ENCODE peak calls at places on chromosomes 6 and 20, in seven cellular contexts. Z is transverse colon, U is heart left ventricle, A is A549, G is cardiac muscle cell, W is Peyer's patch, E is retinal pigment epithelial cell. L is an unnamed sample.

GRCh38 chr6:111805511-111806181 is 67.6 kb downstream of the FYN start:
- DNase-seq in W (no peak), A (no peak), U (no peak), Z (no peak), E (peak; percentile 85), G (peak; percentile 63), L (no peak)

GRCh38 chr6:19322691-19323470 is 514.3 kb upstream of the ID4 start:
- DNase-seq in Z (no peak), E (peak; percentile 31), U (no peak), W (no peak), A (no peak), G (peak; percentile 57), L (no peak)

GRCh38 chr6:52375780-52376556 is 14.0 kb downstream of the PAQR8 start:
- DNase-seq in Z (no peak), E (no peak), A (no peak), U (no peak), W (no peak), G (no peak), L (no peak)

GRCh38 chr6:170137176-170137891 is 153.5 kb downstream of the DLL1 start:
- DNase-seq in E (no peak), A (no peak), G (no peak), Z (peak; percentile 23), W (peak; percentile 54), U (peak; percentile 67), L (peak; percentile 33)

GRCh38 chr6:40714576-40715500 is 127.7 kb upstream of the LRFN2 start:
- DNase-seq in E (no peak), A (peak; percentile 18), Z (peak; percentile 50), W (peak; percentile 51), U (no peak), G (no peak), L (no peak)

GRCh38 chr6:161370882-161371281 is 97.0 kb upstream of the AGPAT4 start:
- DNase-seq in A (peak; percentile 50), E (peak; percentile 58), U (peak; percentile 59), G (peak; percentile 86), W (peak; percentile 81), Z (peak; percentile 62), L (no peak)

GRCh38 chr6:132749111-132749510 is 8.6 kb downstream of the VNN2 start:
- DNase-seq in E (no peak), U (no peak), G (peak; percentile 71), Z (no peak), W (no peak), A (no peak), L (no peak)

GRCh38 chr20:55583036-55583435 is 422.3 kb downstream of the CBLN4 start:
- DNase-seq in A (no peak), E (no peak), G (no peak), U (no peak), W (no peak), Z (no peak), L (no peak)

GRCh38 chr6:2990179-2990931 is 9.3 kb upstream of the NQO2 start:
- DNase-seq in W (peak; percentile 70), U (no peak), E (no peak), G (peak; percentile 48), Z (peak; percentile 38), A (no peak), L (no peak)

GRCh38 chr6:101114703-101115102 is 233.6 kb upstream of the ASCC3 start:
- DNase-seq in W (peak; percentile 51), Z (no peak), U (no peak), G (peak; percentile 66), E (peak; percentile 71), A (no peak), L (no peak)

GRCh38 chr6:149761438-149761837 is 11.9 kb downstream of the PCMT1 start:
- DNase-seq in E (no peak), Z (no peak), U (no peak), W (no peak), G (no peak), A (no peak), L (no peak)

GRCh38 chr6:158376650-158377081 is 64.4 kb downstream of the TULP4 start:
- DNase-seq in W (no peak), A (no peak), U (no peak), Z (no peak), E (no peak), G (no peak), L (no peak)

GRCh38 chr6:152121910-152122309 is 314.4 kb downstream of the ESR1 start:
- DNase-seq in G (no peak), A (no peak), E (no peak), W (no peak), U (no peak), Z (no peak), L (no peak)

GRCh38 chr6:2739335-2739734 is 11.4 kb downstream of the MYLK4 start:
- DNase-seq in A (no peak), E (peak; percentile 42), Z (no peak), U (no peak), G (no peak), W (no peak), L (no peak)

GRCh38 chr20:9068232-9068781 is 580 bp upstream of the PLCB4 start:
- DNase-seq in E (no peak), A (peak; percentile 75), U (peak; percentile 78), W (no peak), Z (peak; percentile 36), G (peak; percentile 19), L (peak; percentile 78)

GRCh38 chr20:39851459-39851858 is 837.6 kb downstream of the MAFB start:
- DNase-seq in E (no peak), G (peak; percentile 27), Z (no peak), A (no peak), W (no peak), U (no peak), L (no peak)

GRCh38 chr6:106470316-106470715 is 109.8 kb downstream of the CRYBG1 start:
- DNase-seq in W (no peak), U (no peak), E (no peak), G (no peak), A (no peak), Z (no peak), L (no peak)

GRCh38 chr6:142015011-142015410 is 117.7 kb upstream of the GJE1 start:
- DNase-seq in U (no peak), E (no peak), A (no peak), Z (no peak), W (no peak), G (no peak), L (no peak)

GRCh38 chr20:17871181-17871580 is 97.4 kb downstream of the SNX5 start:
- DNase-seq in U (no peak), Z (no peak), A (no peak), G (peak; percentile 28), E (no peak), W (no peak), L (no peak)

GRCh38 chr20:36344517-36345132 is 38.5 kb downstream of the DLGAP4 start:
- DNase-seq in A (peak; percentile 42), U (no peak), G (peak; percentile 73), Z (peak; percentile 14), E (peak; percentile 9), W (no peak), L (peak; percentile 23)

GRCh38 chr6:140071601-140072062 is 697.2 kb upstream of the CITED2 start:
- DNase-seq in A (no peak), G (peak; percentile 57), U (no peak), W (no peak), E (no peak), Z (no peak), L (no peak)

GRCh38 chr6:33207569-33208088 is 671 bp upstream of the RING1 start:
- DNase-seq in W (peak; percentile 63), E (no peak), G (peak; percentile 63), Z (peak; percentile 65), A (no peak), U (peak; percentile 61), L (no peak)

GRCh38 chr6:16731503-16732018 is 29.7 kb downstream of the ATXN1 start:
- DNase-seq in G (no peak), W (no peak), Z (no peak), U (no peak), E (no peak), A (no peak), L (no peak)

GRCh38 chr6:148824291-148824690 is 77.5 kb downstream of the UST start:
- DNase-seq in A (no peak), E (no peak), Z (no peak), W (no peak), G (no peak), U (no peak), L (no peak)

GRCh38 chr6:138099832-138100231 is 7.4 kb downstream of the PERP start:
- DNase-seq in W (no peak), G (peak; percentile 38), E (no peak), U (no peak), A (no peak), Z (no peak), L (no peak)

GRCh38 chr20:49821850-49822249 is 9.2 kb downstream of the SLC9A8 start:
- DNase-seq in A (no peak), G (peak; percentile 79), W (no peak), Z (no peak), U (peak; percentile 49), E (no peak), L (no peak)

GRCh38 chr20:35771689-35772562 is at the start of gene PHF20:
- DNase-seq in G (peak; percentile 99), Z (peak; percentile 100), W (peak; percentile 100), U (peak; percentile 99), A (peak; percentile 90), E (peak; percentile 69), L (peak; percentile 99)

GRCh38 chr6:24183584-24183983 is 57.6 kb downstream of the NRSN1 start:
- DNase-seq in A (no peak), W (no peak), E (no peak), Z (no peak), G (no peak), U (no peak), L (no peak)

GRCh38 chr20:50528804-50529351 is 18.7 kb downstream of the PTPN1 start:
- DNase-seq in W (no peak), U (no peak), E (no peak), A (no peak), G (peak; percentile 50), Z (no peak), L (no peak)

GRCh38 chr6:105113422-105113821 is 66.4 kb downstream of the POPDC3 start:
- DNase-seq in Z (no peak), A (no peak), U (no peak), W (no peak), E (no peak), G (no peak), L (no peak)

GRCh38 chr20:59526242-59527225 is 77.8 kb upstream of the PHACTR3 start:
- DNase-seq in U (no peak), G (peak; percentile 2), W (no peak), A (peak; percentile 22), E (no peak), Z (no peak), L (peak; percentile 62)
- TF ChIP-seq CTCF in U (no peak), G (peak; percentile 40), W (no peak), A (no peak), E (peak; percentile 50), Z (no peak), L (no peak)

GRCh38 chr6:37005061-37005810 is at the start of gene FGD2:
- DNase-seq in W (peak; percentile 84), Z (peak; percentile 59), G (no peak), A (no peak), U (no peak), E (no peak), L (no peak)
- H3K4me3 ChIP-seq in W (peak within 1 kb of the TSS; percentile 49), Z (peak within 1 kb of the TSS; percentile 3), G (no peak within 1 kb of the TSS), A (no peak within 1 kb of the TSS), U (peak within 1 kb of the TSS; percentile 26), E (no peak within 1 kb of the TSS), L (peak within 1 kb of the TSS; percentile 55)

GRCh38 chr6:36947570-36948351 is 6.8 kb upstream of the PI16 start:
- DNase-seq in Z (no peak), W (peak; percentile 51), A (no peak), G (no peak), U (peak; percentile 12), E (no peak), L (no peak)
- TF ChIP-seq CTCF in Z (no peak), W (no peak), A (no peak), G (no peak), U (no peak), E (no peak), L (no peak)

GRCh38 chr6:115798229-115798628 is 262.5 kb downstream of the FRK start:
- DNase-seq in Z (no peak), U (no peak), A (no peak), E (no peak), G (no peak), W (no peak), L (no peak)
- H3K4me3 ChIP-seq in Z (no peak overlapping the region), U (no peak overlapping the region), A (no peak overlapping the region), E (no peak overlapping the region), G (no peak overlapping the region), W (no peak overlapping the region), L (no peak overlapping the region)

L was measured in left lung.